ENCODE peak calls at places on chromosomes 3 and 15, in eight cellular contexts. J, W, A, O, T, K, V and I are unnamed samples.

GRCh38 chr3:32143849-32144757 is 37.7 kb downstream of the GPD1L start:
- DNase-seq in J (no peak), W (peak; percentile 54), A (no peak), O (peak; percentile 23), T (peak; percentile 7), K (peak; percentile 96), V (peak; percentile 62), I (peak; percentile 82)

GRCh38 chr3:126121074-126121473 is 37.1 kb upstream of the SLC41A3 start:
- DNase-seq in J (peak; percentile 43), W (no peak), A (no peak), O (no peak), T (no peak), K (no peak), V (no peak), I (no peak)

GRCh38 chr3:177424541-177424940 is 227.3 kb upstream of the TBL1XR1 start:
- DNase-seq in J (no peak), W (no peak), A (no peak), O (no peak), T (no peak), K (no peak), V (no peak), I (no peak)

GRCh38 chr3:159934216-159934615 is 54.4 kb upstream of the IL12A start:
- DNase-seq in J (no peak), W (no peak), A (no peak), O (no peak), T (no peak), K (no peak), V (no peak), I (no peak)

GRCh38 chr15:68798695-68799094 is 22.0 kb downstream of the ANP32A start:
- DNase-seq in J (no peak), W (no peak), A (no peak), O (no peak), T (no peak), K (no peak), V (no peak), I (no peak)

GRCh38 chr3:127551971-127552370 is 38.6 kb downstream of the TPRA1 start:
- DNase-seq in J (no peak), W (no peak), A (no peak), O (no peak), T (no peak), K (no peak), V (no peak), I (no peak)

GRCh38 chr15:101332061-101332467 is 37.0 kb upstream of the SNRPA1 start:
- DNase-seq in J (no peak), W (no peak), A (no peak), O (no peak), T (no peak), K (no peak), V (no peak), I (no peak)

GRCh38 chr3:179037361-179037760 is 34.2 kb downstream of the ZMAT3 start:
- DNase-seq in J (no peak), W (no peak), A (peak; percentile 49), O (peak; percentile 50), T (peak; percentile 16), K (peak; percentile 85), V (peak; percentile 68), I (peak; percentile 91)

GRCh38 chr3:132804498-132804897 is 82.3 kb upstream of the NPHP3 start:
- DNase-seq in J (no peak), W (no peak), A (no peak), O (no peak), T (no peak), K (peak; percentile 68), V (peak; percentile 28), I (peak; percentile 4)

GRCh38 chr3:114672692-114673447 is 379.0 kb downstream of the TIGIT start:
- DNase-seq in J (no peak), W (no peak), A (no peak), O (no peak), T (no peak), K (no peak), V (no peak), I (no peak)

GRCh38 chr3:105837947-105838346 is 30.9 kb downstream of the CBLB start:
- DNase-seq in J (no peak), W (no peak), A (no peak), O (no peak), T (no peak), K (no peak), V (no peak), I (no peak)

GRCh38 chr3:14307953-14308352 is 94.5 kb upstream of the SLC6A6 start:
- DNase-seq in J (no peak), W (no peak), A (no peak), O (no peak), T (no peak), K (no peak), V (no peak), I (no peak)

GRCh38 chr3:13703071-13703470 is 154.1 kb downstream of the FBLN2 start:
- DNase-seq in J (peak; percentile 63), W (no peak), A (no peak), O (no peak), T (no peak), K (no peak), V (no peak), I (no peak)

GRCh38 chr3:14438929-14439328 is 36.5 kb downstream of the SLC6A6 start:
- DNase-seq in J (no peak), W (no peak), A (no peak), O (no peak), T (no peak), K (no peak), V (no peak), I (no peak)

GRCh38 chr15:83062768-83063180 is 4.3 kb downstream of the BTBD1 start:
- DNase-seq in J (no peak), W (no peak), A (no peak), O (no peak), T (no peak), K (no peak), V (no peak), I (no peak)

GRCh38 chr3:99686955-99687612 is 48.7 kb downstream of the COL8A1 start:
- DNase-seq in J (no peak), W (peak; percentile 15), A (peak; percentile 60), O (peak; percentile 7), T (no peak), K (peak; percentile 86), V (peak; percentile 37), I (peak; percentile 74)

GRCh38 chr15:69414702-69415161 is 583 bp downstream of the KIF23 start:
- DNase-seq in J (no peak), W (peak; percentile 69), A (peak; percentile 27), O (no peak), T (no peak), K (peak; percentile 95), V (peak; percentile 72), I (peak; percentile 87)

GRCh38 chr3:60079076-60079475 is 1029.3 kb upstream of the CFAP20DC start:
- DNase-seq in J (no peak), W (no peak), A (no peak), O (peak; percentile 35), T (no peak), K (no peak), V (no peak), I (no peak)

GRCh38 chr3:38573606-38574005 is 75.9 kb downstream of the SCN5A start:
- DNase-seq in J (peak; percentile 15), W (no peak), A (no peak), O (no peak), T (no peak), K (no peak), V (no peak), I (no peak)

GRCh38 chr3:116432795-116433194 is 12.5 kb downstream of the LSAMP start:
- DNase-seq in J (no peak), W (no peak), A (no peak), O (no peak), T (no peak), K (no peak), V (no peak), I (no peak)

GRCh38 chr3:146574173-146574572 is 29.8 kb upstream of the PLSCR1 start:
- DNase-seq in J (no peak), W (no peak), A (no peak), O (no peak), T (no peak), K (no peak), V (no peak), I (no peak)

GRCh38 chr15:43376017-43376705 is 5.3 kb downstream of the TUBGCP4 start:
- DNase-seq in J (no peak), W (peak; percentile 43), A (no peak), O (peak; percentile 16), T (no peak), K (peak; percentile 37), V (peak; percentile 19), I (peak; percentile 11)

GRCh38 chr3:153144779-153145178 is 17.2 kb upstream of the RAP2B start:
- DNase-seq in J (no peak), W (no peak), A (no peak), O (no peak), T (no peak), K (peak; percentile 56), V (no peak), I (peak; percentile 30)

GRCh38 chr3:4224331-4224730 is 78.8 kb upstream of the SETMAR start:
- DNase-seq in J (no peak), W (no peak), A (no peak), O (no peak), T (no peak), K (no peak), V (no peak), I (no peak)

GRCh38 chr15:69314174-69314573 is 15.5 kb downstream of the PAQR5 start:
- DNase-seq in J (no peak), W (no peak), A (no peak), O (no peak), T (no peak), K (no peak), V (no peak), I (no peak)

GRCh38 chr15:101369676-101370075 is 74.6 kb upstream of the SNRPA1 start:
- DNase-seq in J (no peak), W (no peak), A (no peak), O (no peak), T (no peak), K (no peak), V (no peak), I (no peak)

GRCh38 chr15:65008989-65009388 is 19.3 kb upstream of the SPG21 start:
- DNase-seq in J (no peak), W (no peak), A (no peak), O (no peak), T (no peak), K (no peak), V (no peak), I (peak; percentile 6)

GRCh38 chr3:58151637-58152036 is 59.1 kb downstream of the DNASE1L3 start:
- DNase-seq in J (no peak), W (no peak), A (peak; percentile 71), O (no peak), T (no peak), K (no peak), V (no peak), I (peak; percentile 63)

GRCh38 chr3:3991598-3991997 is 192.4 kb downstream of the LRRN1 start:
- DNase-seq in J (no peak), W (no peak), A (no peak), O (no peak), T (no peak), K (no peak), V (no peak), I (no peak)

GRCh38 chr3:89877230-89877629 is 769.8 kb downstream of the EPHA3 start:
- DNase-seq in J (no peak), W (no peak), A (no peak), O (no peak), T (no peak), K (no peak), V (no peak), I (no peak)

GRCh38 chr15:57556040-57556439 is 35.7 kb upstream of the MYZAP start:
- DNase-seq in J (no peak), W (no peak), A (no peak), O (no peak), T (no peak), K (no peak), V (no peak), I (no peak)

GRCh38 chr3:152650177-152650576 is 184.8 kb upstream of the P2RY1 start:
- DNase-seq in J (no peak), W (no peak), A (no peak), O (no peak), T (no peak), K (peak; percentile 42), V (no peak), I (no peak)

GRCh38 chr3:24496529-24497482 is 2.2 kb upstream of the THRB start:
- DNase-seq in J (peak; percentile 88), W (peak; percentile 91), A (peak; percentile 85), O (no peak), T (peak; percentile 72), K (peak; percentile 95), V (peak; percentile 81), I (peak; percentile 86)

GRCh38 chr3:42101048-42101447 is 9.9 kb downstream of the TRAK1 start:
- DNase-seq in J (peak; percentile 81), W (peak; percentile 18), A (peak; percentile 71), O (no peak), T (no peak), K (peak; percentile 83), V (peak; percentile 81), I (peak; percentile 70)